ENCODE peak calls at places on chromosome 6, in nine cellular contexts. S is iPS DF 6.9, X is right cardiac atrium, H is foreskin keratinocyte, Y is gastrocnemius medialis, A is mucosa of descending colon, O is psoas muscle, R is left ventricle myocardium inferior, U is neuronal stem cell. K is an unnamed sample.
A peak's percentile ranks its signal among the peaks of the same experiment; 100 is the strongest.

GRCh38 chr6:12051861-12052368 is 39.8 kb downstream of the HIVEP1 start:
- DNase-seq in S (no peak), X (no peak), H (no peak), Y (no peak), A (no peak), O (no peak), R (no peak), U (no peak), K (peak; percentile 59)

GRCh38 chr6:116190550-116190949 is 63.3 kb downstream of the TSPYL4 start:
- DNase-seq in S (no peak), X (no peak), H (no peak), Y (no peak), A (no peak), O (no peak), R (no peak), U (no peak), K (peak; percentile 97)

GRCh38 chr6:37628611-37629320 is 68.9 kb downstream of the MDGA1 start:
- DNase-seq in S (no peak), X (no peak), H (peak; percentile 43), Y (no peak), A (no peak), O (no peak), R (no peak), U (no peak), K (peak; percentile 54)

GRCh38 chr6:54010340-54011276 is 100.6 kb upstream of the MLIP start:
- DNase-seq in S (no peak), X (peak; percentile 46), H (no peak), Y (peak; percentile 79), A (no peak), O (peak; percentile 68), R (no peak), U (no peak), K (no peak)

GRCh38 chr6:83311231-83311630 is 118.1 kb downstream of the RWDD2A start:
- DNase-seq in S (no peak), X (no peak), H (peak; percentile 9), Y (no peak), A (no peak), O (no peak), R (no peak), U (no peak), K (no peak)

GRCh38 chr6:27890351-27891299 is 21.6 kb downstream of the OR2B2 start:
- DNase-seq in S (no peak), X (peak; percentile 68), H (peak; percentile 94), Y (no peak), A (peak; percentile 86), O (peak; percentile 58), R (no peak), U (peak; percentile 86), K (peak; percentile 95)

GRCh38 chr6:73743556-73743955 is 47.6 kb downstream of the CD109 start:
- DNase-seq in S (no peak), X (no peak), H (no peak), Y (no peak), A (no peak), O (no peak), R (no peak), U (no peak), K (peak; percentile 16)

GRCh38 chr6:43714311-43715055 is 26.9 kb upstream of the MRPS18A start:
- DNase-seq in S (no peak), X (no peak), H (no peak), Y (peak; percentile 46), A (no peak), O (peak; percentile 79), R (peak; percentile 57), U (no peak), K (peak; percentile 35)

DNA sequence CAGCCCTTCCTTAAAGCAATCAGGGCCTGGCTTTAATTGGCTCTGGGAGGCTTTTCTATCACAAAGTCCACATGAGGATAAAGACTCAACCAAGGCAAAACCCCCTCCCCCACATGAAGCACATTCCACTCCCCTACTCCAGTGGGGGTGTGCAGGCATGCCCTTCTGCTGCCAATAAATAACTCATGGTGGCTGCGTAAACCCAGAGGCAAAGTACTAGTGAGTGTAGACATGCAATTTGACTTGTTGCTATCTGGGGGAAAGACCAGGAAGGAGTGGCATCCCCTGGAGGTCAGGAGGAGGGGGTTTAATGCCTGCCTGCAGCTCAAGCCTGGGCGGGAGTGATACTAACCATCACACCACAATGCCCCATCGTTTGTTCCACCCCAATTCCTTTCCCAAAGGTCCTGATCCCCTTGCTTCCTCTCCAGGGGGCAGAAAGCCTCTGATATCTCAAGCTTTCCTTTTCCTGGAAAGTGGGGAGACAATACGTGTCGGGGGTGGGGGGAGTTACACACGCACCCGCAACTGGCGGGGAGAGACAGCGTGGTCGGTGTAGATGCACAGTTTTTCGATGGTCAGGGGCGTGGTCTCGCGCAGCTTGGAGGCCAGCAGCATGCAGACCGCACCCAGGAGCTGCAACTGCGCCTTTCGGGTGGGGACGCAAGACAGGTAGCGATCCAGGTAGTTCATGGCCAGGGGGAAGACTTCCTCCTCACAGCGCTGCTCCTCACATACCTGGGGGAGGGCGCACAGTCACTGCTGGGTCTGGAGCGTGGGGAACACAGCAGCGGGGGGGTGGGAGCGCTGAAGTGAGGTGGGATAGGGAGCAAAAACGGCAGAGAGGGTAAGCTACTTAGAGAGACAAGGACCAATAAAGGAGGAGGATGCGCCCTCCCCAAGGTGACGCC is 1.5 kb downstream of the CCND3 start:
- DNase-seq in S (no peak), X (no peak), H (peak; percentile 27), Y (no peak), A (peak; percentile 88), O (no peak), R (peak; percentile 21), U (no peak), K (peak; percentile 40)
- H3K4me1 ChIP-seq in S (peaks cover 14% of the 10 kb centered on the region), X (peaks cover 22% of the 10 kb centered on the region), H (peaks cover 6% of the 10 kb centered on the region), Y (peaks cover 34% of the 10 kb centered on the region), A (peaks cover 23% of the 10 kb centered on the region), O (peaks cover 27% of the 10 kb centered on the region), R (peaks cover 76% of the 10 kb centered on the region), U (peaks cover 21% of the 10 kb centered on the region), K (peaks cover 23% of the 10 kb centered on the region)

GRCh38 chr6:23841116-23841515 is 284.9 kb upstream of the NRSN1 start:
- DNase-seq in S (no peak), X (no peak), H (no peak), Y (no peak), A (no peak), O (no peak), R (no peak), U (no peak), K (no peak)
- H3K4me1 ChIP-seq in S (no peaks in the 10 kb centered on the region), X (no peaks in the 10 kb centered on the region), H (no peaks in the 10 kb centered on the region), Y (no peaks in the 10 kb centered on the region), A (no peaks in the 10 kb centered on the region), O (no peaks in the 10 kb centered on the region), R (no peaks in the 10 kb centered on the region), U (no peaks in the 10 kb centered on the region), K (no peaks in the 10 kb centered on the region)

GRCh38 chr6:158036261-158036660 is 54.6 kb downstream of the SYNJ2 start:
- DNase-seq in S (no peak), X (no peak), H (no peak), Y (no peak), A (no peak), O (no peak), R (no peak), U (no peak), K (no peak)

GRCh38 chr6:158039178-158039557 is 57.5 kb downstream of the SYNJ2 start:
- DNase-seq in S (no peak), X (peak; percentile 49), H (peak; percentile 46), Y (no peak), A (peak; percentile 26), O (no peak), R (peak; percentile 8), U (no peak), K (peak; percentile 72)

GRCh38 chr6:158037771-158038170 is 56.1 kb downstream of the SYNJ2 start:
- DNase-seq in S (no peak), X (peak; percentile 58), H (no peak), Y (no peak), A (peak; percentile 42), O (no peak), R (peak; percentile 21), U (no peak), K (no peak)

GRCh38 chr6:158038291-158039177 is 56.9 kb downstream of the SYNJ2 start:
- DNase-seq in S (no peak), X (peak; percentile 59), H (no peak), Y (peak; percentile 8), A (peak; percentile 43), O (no peak), R (peak; percentile 10), U (no peak), K (no peak)

GRCh38 chr6:158037021-158037420 is 55.4 kb downstream of the SYNJ2 start:
- DNase-seq in S (no peak), X (no peak), H (no peak), Y (no peak), A (peak; percentile 43), O (no peak), R (peak; percentile 7), U (no peak), K (no peak)
- H3K4me1 ChIP-seq in S (peaks cover 4% of the 10 kb centered on the region), X (peaks cover 29% of the 10 kb centered on the region), H (peaks cover 22% of the 10 kb centered on the region), Y (peaks cover 35% of the 10 kb centered on the region), A (peaks cover 26% of the 10 kb centered on the region), O (peaks cover 37% of the 10 kb centered on the region), R (peaks cover 70% of the 10 kb centered on the region), U (peaks cover 15% of the 10 kb centered on the region), K (peaks cover 60% of the 10 kb centered on the region)

GRCh38 chr6:16671302-16672289 is 89.7 kb downstream of the ATXN1 start:
- DNase-seq in S (no peak), X (no peak), H (no peak), Y (no peak), A (no peak), O (no peak), R (no peak), U (no peak), K (no peak)

GRCh38 chr6:16673011-16673797 is 88.1 kb downstream of the ATXN1 start:
- DNase-seq in S (no peak), X (no peak), H (no peak), Y (no peak), A (no peak), O (no peak), R (no peak), U (no peak), K (no peak)

GRCh38 chr6:16670183-16670582 is 91.1 kb downstream of the ATXN1 start:
- DNase-seq in S (no peak), X (peak; percentile 70), H (no peak), Y (peak; percentile 18), A (no peak), O (peak; percentile 58), R (peak; percentile 50), U (no peak), K (no peak)

GRCh38 chr6:16669227-16669626 is 92.0 kb downstream of the ATXN1 start:
- DNase-seq in S (no peak), X (no peak), H (peak; percentile 64), Y (no peak), A (no peak), O (no peak), R (no peak), U (no peak), K (peak; percentile 80)

DNA sequence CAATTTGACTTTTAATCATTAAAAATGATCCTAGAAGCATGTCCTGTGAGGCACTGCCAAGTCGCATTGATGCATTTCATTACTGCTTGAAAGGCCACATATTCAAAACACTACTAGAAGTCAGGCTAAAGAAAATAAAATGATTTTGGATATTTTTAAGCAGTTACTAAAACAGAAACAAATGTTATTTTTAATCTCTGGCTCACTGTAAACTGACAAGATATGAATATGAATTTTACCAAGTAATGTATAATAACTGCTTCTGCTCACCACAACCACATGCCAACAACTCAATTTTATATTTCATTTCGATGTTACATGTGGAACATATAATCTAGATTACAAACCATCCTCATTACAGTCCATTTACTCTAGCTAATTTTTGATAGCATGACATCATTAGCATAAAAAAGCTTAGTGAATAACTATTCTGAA is 90.6 kb downstream of the ATXN1 start:
- DNase-seq in S (no peak), X (no peak), H (no peak), Y (no peak), A (no peak), O (no peak), R (no peak), U (no peak), K (no peak)
- H3K4me1 ChIP-seq in S (no peaks in the 10 kb centered on the region), X (peaks cover 7% of the 10 kb centered on the region), H (peaks cover 16% of the 10 kb centered on the region), Y (peaks cover 47% of the 10 kb centered on the region), A (peaks cover 16% of the 10 kb centered on the region), O (peaks cover 42% of the 10 kb centered on the region), R (peaks cover 71% of the 10 kb centered on the region), U (peaks cover 2% of the 10 kb centered on the region), K (peaks cover 31% of the 10 kb centered on the region)

K was measured in astrocyte.